ENCODE peak calls at places on chromosome 4, in four cellular contexts. B is Caco-2, E is thoracic aorta, Z is psoas muscle. I is an unnamed sample. For H3K4me1 and H3K27me3, the result is how much of the 10 kb centered on the place peaks cover.

GRCh38 chr4:74431113-74431826 is 13.7 kb upstream of the AREG start:
- DNase-seq in E (no peak), B (no peak), Z (no peak), I (no peak)

GRCh38 chr4:22500128-22500611 is 15.7 kb downstream of the ADGRA3 start:
- DNase-seq in B (no peak), E (no peak), Z (no peak), I (peak)

GRCh38 chr4:108193891-108194672 is 25.4 kb upstream of the LEF1 start:
- DNase-seq in B (peak), Z (no peak), E (no peak), I (no peak)

GRCh38 chr4:4284827-4285618 is 4.9 kb downstream of the LYAR start:
- DNase-seq in E (no peak), Z (no peak), B (no peak), I (peak)

GRCh38 chr4:177220376-177220775 is 89.3 kb upstream of the NEIL3 start:
- DNase-seq in Z (no peak), B (no peak), E (no peak), I (no peak)

GRCh38 chr4:121726642-121727268 is 30.0 kb upstream of the ANXA5 start:
- DNase-seq in Z (no peak), B (peak), E (no peak), I (no peak)

GRCh38 chr4:121898150-121898549 is 27.9 kb upstream of the BBS7 start:
- DNase-seq in Z (no peak), B (no peak), E (no peak), I (no peak)

GRCh38 chr4:947491-947971 is 15.3 kb downstream of the TMEM175 start:
- DNase-seq in B (no peak), Z (no peak), E (no peak), I (no peak)

GRCh38 chr4:2340272-2341061 is 78.0 kb downstream of the ZFYVE28 start:
- DNase-seq in Z (no peak), E (no peak), B (no peak), I (peak)

GRCh38 chr4:11700751-11701226 is 272.1 kb upstream of the HS3ST1 start:
- DNase-seq in Z (no peak), B (no peak), E (no peak), I (no peak)

GRCh38 chr4:73693816-73694215 is 46.6 kb upstream of the CXCL8 start:
- DNase-seq in B (no peak), Z (no peak), E (no peak), I (no peak)

GRCh38 chr4:189656551-189657165 is 284.0 kb upstream of the FRG1 start:
- DNase-seq in B (no peak), Z (no peak), E (no peak), I (no peak)

GRCh38 chr4:106986486-106986885 is 49.6 kb downstream of the DKK2 start:
- DNase-seq in Z (no peak), E (no peak), B (no peak), I (no peak)

GRCh38 chr4:43337707-43338106 is 445.2 kb downstream of the GRXCR1 start:
- DNase-seq in B (no peak), E (no peak), Z (no peak), I (no peak)

GRCh38 chr4:149095798-149096197 is 653.6 kb upstream of the NR3C2 start:
- DNase-seq in B (no peak), Z (no peak), E (no peak), I (no peak)

GRCh38 chr4:103853627-103854026 is 133.8 kb upstream of the TACR3 start:
- DNase-seq in Z (no peak), B (no peak), E (no peak), I (no peak)

GRCh38 chr4:121339307-121339706 is 41.5 kb downstream of the QRFPR start:
- DNase-seq in E (no peak), B (no peak), Z (no peak), I (no peak)

GRCh38 chr4:27010334-27010940 is 149.8 kb downstream of the STIM2 start:
- DNase-seq in B (peak), Z (peak), E (no peak), I (peak)

GRCh38 chr4:101667348-101667747 is 123.2 kb upstream of the BANK1 start:
- DNase-seq in Z (no peak), E (no peak), B (no peak), I (peak)

GRCh38 chr4:6367313-6367945 is 97.8 kb downstream of the WFS1 start:
- DNase-seq in E (no peak), B (no peak), Z (no peak), I (peak)

GRCh38 chr4:15132739-15133138 is 130.5 kb downstream of the CPEB2 start:
- DNase-seq in E (no peak), B (no peak), Z (no peak), I (no peak)

GRCh38 chr4:472881-473574 is 25.9 kb downstream of the ZNF721 start:
- DNase-seq in B (no peak), E (no peak), Z (no peak), I (no peak)

GRCh38 chr4:43163101-43163792 is 270.7 kb downstream of the GRXCR1 start:
- DNase-seq in B (no peak), Z (no peak), E (no peak), I (no peak)

GRCh38 chr4:129043523-129043922 is 49.8 kb downstream of the SCLT1 start:
- DNase-seq in E (no peak), Z (no peak), B (peak), I (no peak)

GRCh38 chr4:145218251-145218650 is 37.9 kb upstream of the OTUD4 start:
- DNase-seq in B (no peak), E (no peak), Z (no peak), I (no peak)

GRCh38 chr4:125765936-125766335 is 451.2 kb downstream of the FAT4 start:
- DNase-seq in Z (no peak), E (no peak), B (no peak), I (no peak)

GRCh38 chr4:85720736-85721135 is 245.8 kb downstream of the ARHGAP24 start:
- DNase-seq in B (no peak), E (no peak), Z (no peak), I (no peak)

DNA sequence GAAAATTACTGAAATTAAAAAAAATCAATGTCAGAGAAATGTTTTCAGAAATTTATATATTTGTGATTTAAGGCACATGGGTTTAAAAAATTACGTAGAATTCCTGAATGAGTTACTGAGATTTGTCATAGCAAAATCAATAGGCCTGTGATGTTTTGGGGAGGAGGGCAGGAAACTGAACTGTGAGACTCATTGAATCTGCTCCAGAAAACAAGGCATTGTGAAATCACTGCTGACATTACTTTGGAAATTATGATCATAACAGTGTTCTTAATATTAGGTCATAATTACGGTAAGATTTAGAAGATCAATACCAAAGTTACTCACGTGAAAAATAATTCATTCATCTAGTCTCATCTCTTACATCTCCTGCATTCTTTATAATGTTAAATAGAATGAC is 5.3 kb downstream of the FGF5 start:
- DNase-seq in Z (no peak), E (no peak), B (no peak), I (no peak)
- H3K4me1 ChIP-seq in Z (under half), E (under half), B (under half), I (under half)

DNA sequence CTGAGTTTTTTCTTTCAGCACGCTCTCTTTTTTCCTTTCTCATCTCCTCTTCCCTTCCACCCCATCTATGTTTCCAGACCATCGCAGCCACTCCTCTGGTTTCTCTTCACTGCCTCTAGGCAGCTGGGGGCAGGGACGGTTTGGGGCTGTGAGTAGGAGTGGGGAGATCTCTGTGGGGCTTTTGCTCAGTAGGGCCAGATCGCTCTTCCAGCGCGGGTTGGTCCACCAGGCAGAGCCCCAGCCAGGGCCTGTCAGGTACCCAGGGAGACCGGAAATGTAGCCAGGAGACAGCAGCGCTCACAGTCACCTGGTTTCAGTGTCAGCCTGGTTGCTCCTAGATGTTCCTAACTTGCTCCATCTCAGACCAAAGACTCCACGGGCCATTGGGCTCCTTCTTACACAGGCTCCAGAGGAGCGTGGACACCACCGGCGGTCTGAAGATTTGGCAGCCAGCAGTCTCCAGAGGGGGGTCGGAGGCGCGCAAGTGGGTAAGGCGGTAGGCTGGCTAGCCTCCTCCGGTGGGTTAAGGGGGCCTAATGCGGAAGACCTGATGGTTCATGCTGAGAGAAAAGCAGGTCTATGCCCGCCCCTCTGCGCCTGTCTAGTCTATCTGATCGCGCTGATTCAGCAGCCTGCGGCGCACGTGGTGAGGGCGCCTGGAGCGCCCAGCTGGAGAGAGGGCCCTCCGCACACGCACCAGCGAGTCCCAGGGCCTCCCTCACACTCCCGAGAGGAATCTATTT is 1.8 kb downstream of the FGF5 start:
- DNase-seq in B (no peak), E (no peak), Z (no peak), I (no peak)
- H3K27me3 ChIP-seq in B (under half), E (under half), Z (under half), I (under half)

DNA sequence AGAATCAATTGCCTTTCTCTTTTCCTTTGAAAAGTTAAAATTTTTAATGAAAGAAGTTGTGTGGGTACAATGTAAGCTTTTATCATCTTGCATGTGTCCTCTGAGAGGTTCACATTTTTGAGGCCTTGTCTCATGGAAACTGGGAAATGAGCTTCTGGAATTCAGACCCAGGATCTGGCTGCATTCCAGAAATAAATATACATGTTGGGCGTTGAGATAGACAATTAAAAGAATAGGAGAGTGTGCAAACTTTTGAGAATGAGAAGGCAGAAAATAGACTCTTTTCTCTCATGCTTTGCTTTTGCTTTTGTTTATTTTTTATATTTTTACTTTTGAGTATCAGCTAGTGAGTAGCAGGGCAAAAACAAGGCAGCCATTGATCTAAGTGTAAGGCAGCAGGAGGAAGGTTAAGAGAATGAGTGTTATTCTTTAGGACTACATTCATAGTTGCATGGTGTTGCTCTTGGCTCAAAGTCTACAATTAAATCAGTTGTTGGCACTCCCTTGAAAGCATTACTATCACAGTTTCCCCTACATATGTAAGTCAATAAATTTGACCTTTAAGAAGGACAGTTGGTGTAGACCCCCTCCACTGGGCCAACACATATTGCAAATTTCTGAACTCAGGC is 12.4 kb downstream of the SHROOM3 start:
- DNase-seq in E (no peak), B (no peak), Z (no peak), I (no peak)
- H3K4me3 ChIP-seq in E (no peak), B (no peak), Z (no peak), I (no peak)

GRCh38 chr4:139763668-139764067 is 98.0 kb downstream of the MGST2 start:
- DNase-seq in B (no peak), E (no peak), Z (no peak), I (no peak)

GRCh38 chr4:139763205-139763604 is 97.6 kb downstream of the MGST2 start:
- DNase-seq in Z (no peak), B (no peak), E (no peak), I (no peak)

GRCh38 chr4:139762715-139763114 is 97.1 kb downstream of the MGST2 start:
- DNase-seq in E (no peak), Z (no peak), B (no peak), I (peak)

GRCh38 chr4:139760558-139760957 is 94.9 kb downstream of the MGST2 start:
- DNase-seq in Z (no peak), B (no peak), E (no peak), I (no peak)

DNA sequence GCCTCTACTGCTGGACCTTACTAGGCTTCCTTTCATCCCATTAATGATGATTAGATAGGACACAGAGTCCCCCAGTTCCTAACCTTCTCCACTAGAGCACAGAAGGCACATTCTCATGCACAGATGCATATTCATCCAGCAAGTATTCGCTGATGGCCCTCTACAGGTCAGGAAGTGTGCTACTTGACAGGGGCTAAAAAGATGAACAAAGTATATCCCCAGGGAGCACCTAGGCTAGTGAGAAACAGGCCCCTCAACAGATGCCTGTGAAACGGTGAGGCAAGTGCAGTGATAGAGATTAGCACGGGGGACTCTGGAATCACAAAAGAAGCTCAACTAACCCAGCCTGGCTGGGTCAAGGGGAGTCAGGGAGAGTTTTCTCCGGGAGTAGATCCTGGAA is 95.8 kb downstream of the MGST2 start:
- DNase-seq in Z (no peak), E (no peak), B (peak), I (no peak)
- H3K4me1 ChIP-seq in Z (under half), E (under half), B (under half), I (under half)